ENCODE peak calls at places on chromosome 12, in seven cellular contexts. One of them, this sample, is unnamed.

GRCh38 chr12:7060353-7060954 is at the start of gene C1S:
- DNase-seq in AML-193: no peak
- DNase-seq in AG10803: peak
- DNase-seq in heart right ventricle: peak
- DNase-seq in T follicular helper cell: no peak
- DNase-seq in head of caudate nucleus: no peak
- DNase-seq in SW 1271: peak
- DNase-seq in this sample: peak

GRCh38 chr12:15629108-15629507 is 160.1 kb downstream of the EPS8 start:
- DNase-seq in AG10803: peak
- DNase-seq in head of caudate nucleus: no peak
- DNase-seq in AML-193: no peak
- DNase-seq in heart right ventricle: peak
- DNase-seq in T follicular helper cell: no peak
- DNase-seq in SW 1271: peak
- DNase-seq in this sample: peak

GRCh38 chr12:21169878-21170472 is 39.0 kb downstream of the SLCO1B1 start:
- DNase-seq in AML-193: peak
- DNase-seq in heart right ventricle: no peak
- DNase-seq in head of caudate nucleus: peak
- DNase-seq in AG10803: peak
- DNase-seq in T follicular helper cell: no peak
- DNase-seq in SW 1271: peak
- DNase-seq in this sample: peak

GRCh38 chr12:13368431-13368830 is 171.9 kb downstream of the EMP1 start:
- DNase-seq in T follicular helper cell: no peak
- DNase-seq in head of caudate nucleus: no peak
- DNase-seq in SW 1271: no peak
- DNase-seq in heart right ventricle: no peak
- DNase-seq in AML-193: no peak
- DNase-seq in AG10803: no peak
- DNase-seq in this sample: no peak

GRCh38 chr12:53758081-53758769 is 6.4 kb upstream of the CISTR start:
- DNase-seq in head of caudate nucleus: no peak
- DNase-seq in T follicular helper cell: no peak
- DNase-seq in SW 1271: no peak
- DNase-seq in heart right ventricle: no peak
- DNase-seq in AG10803: no peak
- DNase-seq in AML-193: no peak
- DNase-seq in this sample: no peak

GRCh38 chr12:84375472-84375871 is 537.1 kb downstream of the SLC6A15 start:
- DNase-seq in AG10803: no peak
- DNase-seq in SW 1271: no peak
- DNase-seq in T follicular helper cell: no peak
- DNase-seq in AML-193: no peak
- DNase-seq in heart right ventricle: no peak
- DNase-seq in head of caudate nucleus: no peak
- DNase-seq in this sample: no peak

GRCh38 chr12:124564232-124564958 is 3.0 kb downstream of the NCOR2 start:
- DNase-seq in head of caudate nucleus: peak
- DNase-seq in T follicular helper cell: no peak
- DNase-seq in SW 1271: no peak
- DNase-seq in AG10803: no peak
- DNase-seq in AML-193: no peak
- DNase-seq in heart right ventricle: no peak
- DNase-seq in this sample: no peak

GRCh38 chr12:107570721-107571120 is 114.9 kb upstream of the PWP1 start:
- DNase-seq in head of caudate nucleus: no peak
- DNase-seq in heart right ventricle: no peak
- DNase-seq in T follicular helper cell: no peak
- DNase-seq in SW 1271: no peak
- DNase-seq in AG10803: peak
- DNase-seq in AML-193: no peak
- DNase-seq in this sample: no peak

GRCh38 chr12:56230449-56231183 is 765 bp downstream of the SLC39A5 start:
- DNase-seq in SW 1271: no peak
- DNase-seq in T follicular helper cell: no peak
- DNase-seq in heart right ventricle: no peak
- DNase-seq in AML-193: no peak
- DNase-seq in head of caudate nucleus: no peak
- DNase-seq in AG10803: no peak
- DNase-seq in this sample: no peak

GRCh38 chr12:64670856-64671639 is 60.8 kb downstream of the RASSF3 start:
- DNase-seq in AG10803: peak
- DNase-seq in SW 1271: peak
- DNase-seq in AML-193: no peak
- DNase-seq in head of caudate nucleus: no peak
- DNase-seq in heart right ventricle: no peak
- DNase-seq in T follicular helper cell: no peak
- DNase-seq in this sample: peak

GRCh38 chr12:2291182-2291832 is 238.5 kb downstream of the CACNA1C start:
- DNase-seq in heart right ventricle: no peak
- DNase-seq in AG10803: no peak
- DNase-seq in T follicular helper cell: peak
- DNase-seq in AML-193: peak
- DNase-seq in head of caudate nucleus: peak
- DNase-seq in SW 1271: peak
- DNase-seq in this sample: peak

GRCh38 chr12:52992699-52993557 is 13.3 kb upstream of the EIF4B start:
- DNase-seq in heart right ventricle: no peak
- DNase-seq in AML-193: no peak
- DNase-seq in T follicular helper cell: no peak
- DNase-seq in head of caudate nucleus: no peak
- DNase-seq in SW 1271: peak
- DNase-seq in AG10803: no peak
- DNase-seq in this sample: peak

GRCh38 chr12:14781563-14781962 is 21.7 kb downstream of the WBP11 start:
- DNase-seq in heart right ventricle: no peak
- DNase-seq in SW 1271: no peak
- DNase-seq in head of caudate nucleus: no peak
- DNase-seq in T follicular helper cell: no peak
- DNase-seq in AG10803: no peak
- DNase-seq in AML-193: no peak
- DNase-seq in this sample: no peak

GRCh38 chr12:22100952-22101748 is 55.1 kb downstream of the CMAS start:
- DNase-seq in T follicular helper cell: peak
- DNase-seq in AG10803: peak
- DNase-seq in AML-193: peak
- DNase-seq in head of caudate nucleus: peak
- DNase-seq in SW 1271: peak
- DNase-seq in heart right ventricle: no peak
- DNase-seq in this sample: no peak

GRCh38 chr12:49455506-49455905 is 83.3 kb upstream of the KCNH3 start:
- DNase-seq in head of caudate nucleus: no peak
- DNase-seq in AG10803: no peak
- DNase-seq in AML-193: no peak
- DNase-seq in T follicular helper cell: no peak
- DNase-seq in heart right ventricle: no peak
- DNase-seq in SW 1271: no peak
- DNase-seq in this sample: no peak

GRCh38 chr12:91413591-91413990 is 231.0 kb upstream of the DCN start:
- DNase-seq in AML-193: no peak
- DNase-seq in head of caudate nucleus: no peak
- DNase-seq in T follicular helper cell: no peak
- DNase-seq in SW 1271: no peak
- DNase-seq in AG10803: peak
- DNase-seq in heart right ventricle: no peak
- DNase-seq in this sample: peak

GRCh38 chr12:53752192-53752601 is 418 bp upstream of the CISTR start:
- DNase-seq in AG10803: no peak
- DNase-seq in head of caudate nucleus: no peak
- DNase-seq in AML-193: no peak
- DNase-seq in SW 1271: no peak
- DNase-seq in T follicular helper cell: no peak
- DNase-seq in heart right ventricle: no peak
- DNase-seq in this sample: no peak

GRCh38 chr12:89307665-89308253 is 44.5 kb downstream of the DUSP6 start:
- DNase-seq in head of caudate nucleus: no peak
- DNase-seq in T follicular helper cell: no peak
- DNase-seq in AML-193: no peak
- DNase-seq in SW 1271: no peak
- DNase-seq in heart right ventricle: no peak
- DNase-seq in AG10803: no peak
- DNase-seq in this sample: no peak

GRCh38 chr12:21607701-21608100 is 3.1 kb upstream of the GYS2 start:
- DNase-seq in SW 1271: no peak
- DNase-seq in heart right ventricle: no peak
- DNase-seq in T follicular helper cell: no peak
- DNase-seq in AML-193: peak
- DNase-seq in AG10803: peak
- DNase-seq in head of caudate nucleus: no peak
- DNase-seq in this sample: no peak

GRCh38 chr12:51921017-51921725 is 13.9 kb downstream of the ACVRL1 start:
- DNase-seq in SW 1271: no peak
- DNase-seq in T follicular helper cell: no peak
- DNase-seq in AG10803: no peak
- DNase-seq in AML-193: no peak
- DNase-seq in head of caudate nucleus: no peak
- DNase-seq in heart right ventricle: no peak
- DNase-seq in this sample: no peak

GRCh38 chr12:65791400-65791799 is 32.9 kb upstream of the HMGA2 start:
- DNase-seq in AML-193: no peak
- DNase-seq in heart right ventricle: no peak
- DNase-seq in T follicular helper cell: no peak
- DNase-seq in AG10803: no peak
- DNase-seq in SW 1271: no peak
- DNase-seq in head of caudate nucleus: no peak
- DNase-seq in this sample: no peak

GRCh38 chr12:51392556-51393237 is 1.5 kb upstream of the GALNT6 start:
- DNase-seq in AG10803: peak
- DNase-seq in AML-193: no peak
- DNase-seq in SW 1271: no peak
- DNase-seq in T follicular helper cell: no peak
- DNase-seq in head of caudate nucleus: no peak
- DNase-seq in heart right ventricle: no peak
- DNase-seq in this sample: no peak

GRCh38 chr12:98618952-98619351 is 25.5 kb downstream of the SLC25A3 start:
- DNase-seq in AG10803: peak
- DNase-seq in heart right ventricle: no peak
- DNase-seq in AML-193: peak
- DNase-seq in head of caudate nucleus: no peak
- DNase-seq in SW 1271: no peak
- DNase-seq in T follicular helper cell: no peak
- DNase-seq in this sample: no peak

GRCh38 chr12:49568442-49568776 is 467 bp upstream of the MCRS1 start:
- DNase-seq in T follicular helper cell: no peak
- DNase-seq in AML-193: no peak
- DNase-seq in SW 1271: no peak
- DNase-seq in AG10803: no peak
- DNase-seq in heart right ventricle: no peak
- DNase-seq in head of caudate nucleus: no peak
- DNase-seq in this sample: no peak

GRCh38 chr12:88188180-88188579 is 46.1 kb downstream of the TMTC3 start:
- DNase-seq in T follicular helper cell: no peak
- DNase-seq in AG10803: peak
- DNase-seq in SW 1271: no peak
- DNase-seq in heart right ventricle: no peak
- DNase-seq in AML-193: no peak
- DNase-seq in head of caudate nucleus: no peak
- DNase-seq in this sample: peak

GRCh38 chr12:103852498-103852992 is 11.5 kb upstream of the NT5DC3 start:
- DNase-seq in T follicular helper cell: no peak
- DNase-seq in AML-193: no peak
- DNase-seq in head of caudate nucleus: peak
- DNase-seq in SW 1271: peak
- DNase-seq in AG10803: no peak
- DNase-seq in heart right ventricle: no peak
- DNase-seq in this sample: no peak

GRCh38 chr12:119500209-119500608 is 93.4 kb upstream of the TMEM233 start:
- DNase-seq in AG10803: no peak
- DNase-seq in heart right ventricle: no peak
- DNase-seq in T follicular helper cell: no peak
- DNase-seq in SW 1271: no peak
- DNase-seq in head of caudate nucleus: no peak
- DNase-seq in AML-193: no peak
- DNase-seq in this sample: no peak

GRCh38 chr12:6465467-6466183 is 4.9 kb downstream of the VAMP1 start:
- DNase-seq in heart right ventricle: no peak
- DNase-seq in SW 1271: peak
- DNase-seq in head of caudate nucleus: peak
- DNase-seq in T follicular helper cell: peak
- DNase-seq in AML-193: peak
- DNase-seq in AG10803: peak
- DNase-seq in this sample: peak